ENCODE peak calls at places on chromosomes 11 and 22, in five cellular contexts. G, B, O, X and Z are unnamed samples.

GRCh38 chr22:22684605-22685561 is 40.5 kb downstream of the GGTLC2 start:
- DNase-seq in G (peak), X (peak), O (no peak), B (peak), Z (no peak)

GRCh38 chr11:44133335-44133946 is 38.0 kb downstream of the EXT2 start:
- DNase-seq in G (peak), B (peak), O (no peak), X (peak), Z (no peak)

GRCh38 chr11:112806876-112807275 is 154.3 kb upstream of the NCAM1 start:
- DNase-seq in B (no peak), G (no peak), O (no peak), X (no peak), Z (no peak)

GRCh38 chr11:117696489-117696888 is 100.5 kb downstream of the DSCAML1 start:
- DNase-seq in X (no peak), O (no peak), G (no peak), B (no peak), Z (no peak)

GRCh38 chr22:48478124-48478523 is 1349.5 kb downstream of the BRD1 start:
- DNase-seq in O (no peak), X (no peak), G (no peak), B (no peak), Z (no peak)

GRCh38 chr11:1050581-1051355 is 14.2 kb upstream of the MUC6 start:
- DNase-seq in O (peak), X (peak), B (peak), G (peak), Z (no peak)

GRCh38 chr11:65204646-65205601 is 23.2 kb downstream of the CAPN1 start:
- DNase-seq in B (no peak), X (peak), O (peak), G (peak), Z (no peak)

GRCh38 chr22:50305658-50306566 is 1.5 kb downstream of the PLXNB2 start:
- DNase-seq in O (peak), B (peak), X (peak), G (peak), Z (peak)

GRCh38 chr11:123472236-123472935 is 42.3 kb downstream of the GRAMD1B start:
- DNase-seq in X (no peak), B (no peak), G (no peak), O (no peak), Z (no peak)

GRCh38 chr11:33779849-33780528 is 5.7 kb upstream of the FBXO3 start:
- DNase-seq in G (no peak), B (no peak), X (peak), O (no peak), Z (no peak)

GRCh38 chr11:69541501-69542313 is 60.2 kb downstream of the LINC01488 start:
- DNase-seq in B (no peak), X (peak), G (no peak), O (no peak), Z (no peak)

GRCh38 chr11:18313985-18314763 is 7.8 kb downstream of the HPS5 start:
- DNase-seq in O (no peak), X (no peak), G (no peak), B (no peak), Z (no peak)

GRCh38 chr22:41725510-41726110 is 26.3 kb downstream of the MEI1 start:
- DNase-seq in X (no peak), B (no peak), O (no peak), G (no peak), Z (no peak)

GRCh38 chr11:96391698-96392307 is 2.0 kb downstream of the JRKL start:
- DNase-seq in X (no peak), B (no peak), O (no peak), G (no peak), Z (no peak)

GRCh38 chr11:128346808-128347207 is 240.6 kb downstream of the ETS1 start:
- DNase-seq in G (no peak), X (peak), O (no peak), B (no peak), Z (no peak)

GRCh38 chr11:61021661-61022212 is 50.3 kb downstream of the CD6 start:
- DNase-seq in B (peak), G (no peak), X (no peak), O (no peak), Z (no peak)

GRCh38 chr11:19072464-19072863 is 11.9 kb upstream of the MRGPRX2 start:
- DNase-seq in G (no peak), O (no peak), X (no peak), B (peak), Z (no peak)

GRCh38 chr11:70124321-70125061 is 46.4 kb downstream of the ANO1 start:
- DNase-seq in O (peak), G (no peak), X (no peak), B (no peak), Z (no peak)

GRCh38 chr11:47724041-47724729 is 9.0 kb upstream of the AGBL2 start:
- DNase-seq in G (no peak), O (no peak), X (peak), B (peak), Z (no peak)

GRCh38 chr11:90288207-90288821 is 65.5 kb upstream of the CHORDC1 start:
- DNase-seq in G (peak), X (peak), O (no peak), B (no peak), Z (no peak)

GRCh38 chr11:65003282-65003681 is 6.5 kb upstream of the BATF2 start:
- DNase-seq in X (peak), G (no peak), O (no peak), B (no peak), Z (no peak)

GRCh38 chr11:19789840-19790710 is 77.4 kb downstream of the NAV2 start:
- DNase-seq in G (no peak), B (peak), O (no peak), X (peak), Z (no peak)

GRCh38 chr11:7973011-7973410 is 7.8 kb upstream of the NLRP10 start:
- DNase-seq in O (no peak), G (no peak), X (peak), B (no peak), Z (no peak)

GRCh38 chr22:49936973-49937757 is 18.7 kb downstream of the CRELD2 start:
- DNase-seq in B (no peak), G (no peak), O (no peak), X (no peak), Z (no peak)

GRCh38 chr11:63610604-63611394 is 3.4 kb downstream of the PLAAT3 start:
- DNase-seq in O (no peak), X (no peak), G (no peak), B (no peak), Z (no peak)

GRCh38 chr11:125346565-125347260 is 149.4 kb downstream of the FEZ1 start:
- DNase-seq in B (no peak), X (no peak), O (no peak), G (no peak), Z (no peak)

GRCh38 chr11:1195690-1196515 is 27.0 kb upstream of the MUC5B start:
- DNase-seq in B (no peak), G (no peak), O (peak), X (no peak), Z (no peak)

GRCh38 chr22:17781319-17782031 is 7.2 kb upstream of the BID start:
- DNase-seq in O (no peak), X (peak), B (no peak), G (no peak), Z (peak)

GRCh38 chr11:9617960-9618359 is 44.5 kb downstream of the WEE1 start:
- DNase-seq in X (peak), G (no peak), B (no peak), O (no peak), Z (no peak)

GRCh38 chr22:21984793-21985192 is 2.2 kb upstream of the TOP3B start:
- DNase-seq in X (peak), B (peak), O (no peak), G (no peak), Z (no peak)

GRCh38 chr22:42673898-42674390 is 24.8 kb upstream of the CYB5R3 start:
- DNase-seq in G (no peak), B (no peak), X (peak), O (no peak), Z (no peak)